ENCODE peak calls at places on chromosomes 6 and 20, in four cellular contexts. B is cardiac fibroblast, Z is mucosa of descending colon, X is RWPE2. H is an unnamed sample.

GRCh38 chr6:157587127-157587729 is 206.2 kb downstream of the ZDHHC14 start:
- DNase-seq in B (no peak), Z (no peak), X (no peak), H (no peak)

GRCh38 chr6:165663736-165664552 is 903 bp upstream of the PDE10A start:
- DNase-seq in B (peak), Z (no peak), X (no peak), H (no peak)

GRCh38 chr6:163725008-163725941 is 310.8 kb downstream of the QKI start:
- DNase-seq in B (no peak), Z (no peak), X (no peak), H (no peak)

GRCh38 chr20:35901678-35902544 is 52.4 kb downstream of the SCAND1 start:
- DNase-seq in B (peak), Z (no peak), X (no peak), H (no peak)

GRCh38 chr20:40283689-40284088 is 405.3 kb downstream of the MAFB start:
- DNase-seq in B (no peak), Z (no peak), X (no peak), H (no peak)

GRCh38 chr6:21005816-21006553 is 471.7 kb downstream of the CDKAL1 start:
- DNase-seq in B (peak), Z (no peak), X (no peak), H (no peak)

GRCh38 chr20:32380745-32381144 is 22.6 kb downstream of the ASXL1 start:
- DNase-seq in B (no peak), Z (no peak), X (no peak), H (no peak)

GRCh38 chr6:8707956-8708772 is 272.8 kb upstream of the SLC35B3 start:
- DNase-seq in B (no peak), Z (no peak), X (no peak), H (peak)

GRCh38 chr6:148969679-148970078 is 222.8 kb downstream of the UST start:
- DNase-seq in B (peak), Z (peak), X (no peak), H (no peak)

GRCh38 chr20:50838322-50838625 is 43.4 kb downstream of the BCAS4 start:
- DNase-seq in B (no peak), Z (no peak), X (peak), H (no peak)

GRCh38 chr6:13445005-13445743 is 42.2 kb downstream of the GFOD1 start:
- DNase-seq in B (peak), Z (peak), X (peak), H (peak)

H was measured in right lobe of liver.